ENCODE peak calls at places on chromosomes 5 and 9, in seven cellular contexts. T is K562, W is A549, V is NB4, R is heart left ventricle, H is suprapubic skin, O is IMR-90. C is an unnamed sample.

GRCh38 chr5:115586525-115587146 is 15.6 kb downstream of the TICAM2 start:
- DNase-seq in T (peak; percentile 15), W (peak; percentile 14), V (peak; percentile 38), R (no peak), H (no peak), O (peak; percentile 54), C (no peak)

GRCh38 chr9:114467226-114467750 is 38.0 kb downstream of the WHRN start:
- DNase-seq in T (no peak), W (no peak), V (no peak), R (no peak), H (no peak), O (no peak), C (no peak)

GRCh38 chr9:32930486-32930885 is 70.9 kb downstream of the APTX start:
- DNase-seq in T (no peak), W (no peak), V (no peak), R (no peak), H (no peak), O (no peak), C (no peak)

GRCh38 chr9:93205896-93206575 is 22.1 kb downstream of the WNK2 start:
- DNase-seq in T (no peak), W (no peak), V (no peak), R (peak; percentile 42), H (no peak), O (no peak), C (no peak)

GRCh38 chr5:134458676-134459403 is 47.2 kb upstream of the CDKN2AIPNL start:
- DNase-seq in T (no peak), W (no peak), V (no peak), R (no peak), H (peak; percentile 50), O (no peak), C (no peak)

GRCh38 chr5:113378960-113379541 is 55.7 kb downstream of the TSSK1B start:
- DNase-seq in T (peak; percentile 42), W (peak; percentile 67), V (peak; percentile 72), R (peak; percentile 50), H (no peak), O (peak; percentile 62), C (peak; percentile 18)

GRCh38 chr5:160506006-160507004 is 84.7 kb downstream of the PTTG1 start:
- DNase-seq in T (no peak), W (no peak), V (no peak), R (peak; percentile 17), H (peak; percentile 75), O (peak; percentile 54), C (no peak)

GRCh38 chr5:78503958-78504357 is 143.5 kb downstream of the SCAMP1 start:
- DNase-seq in T (no peak), W (no peak), V (no peak), R (no peak), H (no peak), O (no peak), C (no peak)

GRCh38 chr9:74498616-74499095 is 1.5 kb downstream of the RORB start:
- DNase-seq in T (no peak), W (no peak), V (no peak), R (no peak), H (no peak), O (no peak), C (no peak)

GRCh38 chr5:107618233-107618632 is 52.5 kb downstream of the EFNA5 start:
- DNase-seq in T (no peak), W (no peak), V (no peak), R (no peak), H (no peak), O (no peak), C (no peak)

DNA sequence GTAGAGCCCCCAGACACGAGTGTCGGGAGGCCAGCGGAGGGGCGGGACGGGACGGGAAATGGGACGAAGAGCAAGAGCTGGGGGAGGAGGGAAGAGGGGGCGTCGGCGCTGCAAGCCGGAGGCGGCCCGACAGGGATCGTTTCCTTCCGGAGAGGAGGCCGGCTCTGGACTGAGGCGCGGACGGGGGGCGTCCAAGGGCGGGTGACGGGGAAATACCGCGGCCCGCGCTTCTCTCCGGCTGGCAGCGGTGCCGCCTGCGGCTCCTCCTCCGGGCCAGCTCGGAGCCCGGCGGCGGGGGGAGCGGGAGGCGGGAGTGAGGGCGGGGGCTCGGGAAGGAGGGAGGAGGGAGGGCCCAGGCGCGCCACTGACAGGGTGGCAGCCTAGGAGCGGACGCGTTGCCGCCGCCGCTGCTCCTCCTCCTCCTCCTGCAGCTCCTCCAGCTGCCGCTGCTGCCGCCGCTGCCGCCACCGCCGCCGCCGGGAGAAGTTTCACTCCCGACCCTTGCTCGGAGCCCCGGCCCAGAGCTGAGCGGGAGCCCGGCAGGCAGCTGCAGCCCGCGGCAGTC is at the start of gene CHSY3:
- DNase-seq in T (peak; percentile 29), W (peak; percentile 40), V (peak; percentile 57), R (peak; percentile 84), H (peak; percentile 87), O (peak; percentile 54), C (peak; percentile 42)
- TF ChIP-seq POLR2A in T (no peak), W (no peak), V (no peak), R (no peak), H (no peak), O (no peak), C (no peak)

GRCh38 chr5:144469106-144469505 is 298.4 kb downstream of the KCTD16 start:
- DNase-seq in T (no peak), W (no peak), V (no peak), R (no peak), H (no peak), O (peak; percentile 33), C (no peak)
- TF ChIP-seq POLR2A in T (no peak), W (no peak), V (no peak), R (no peak), H (no peak), O (no peak), C (no peak)

GRCh38 chr5:57529864-57530263 is 47.3 kb upstream of the ACTBL2 start:
- DNase-seq in T (no peak), W (no peak), V (no peak), R (no peak), H (no peak), O (no peak), C (no peak)

GRCh38 chr5:57527875-57528274 is 45.3 kb upstream of the ACTBL2 start:
- DNase-seq in T (no peak), W (no peak), V (no peak), R (no peak), H (no peak), O (no peak), C (no peak)

GRCh38 chr5:57537831-57538230 is 55.2 kb upstream of the ACTBL2 start:
- DNase-seq in T (no peak), W (no peak), V (no peak), R (no peak), H (no peak), O (no peak), C (no peak)

GRCh38 chr5:57531333-57531732 is 48.7 kb upstream of the ACTBL2 start:
- DNase-seq in T (no peak), W (no peak), V (no peak), R (no peak), H (no peak), O (no peak), C (no peak)

GRCh38 chr5:57532513-57533497 is 50.2 kb upstream of the ACTBL2 start:
- DNase-seq in T (no peak), W (no peak), V (no peak), R (no peak), H (no peak), O (peak; percentile 79), C (peak; percentile 11)
- TF ChIP-seq POLR2A in T (no peak), W (no peak), V (no peak), R (no peak), H (no peak), O (no peak), C (no peak)

DNA sequence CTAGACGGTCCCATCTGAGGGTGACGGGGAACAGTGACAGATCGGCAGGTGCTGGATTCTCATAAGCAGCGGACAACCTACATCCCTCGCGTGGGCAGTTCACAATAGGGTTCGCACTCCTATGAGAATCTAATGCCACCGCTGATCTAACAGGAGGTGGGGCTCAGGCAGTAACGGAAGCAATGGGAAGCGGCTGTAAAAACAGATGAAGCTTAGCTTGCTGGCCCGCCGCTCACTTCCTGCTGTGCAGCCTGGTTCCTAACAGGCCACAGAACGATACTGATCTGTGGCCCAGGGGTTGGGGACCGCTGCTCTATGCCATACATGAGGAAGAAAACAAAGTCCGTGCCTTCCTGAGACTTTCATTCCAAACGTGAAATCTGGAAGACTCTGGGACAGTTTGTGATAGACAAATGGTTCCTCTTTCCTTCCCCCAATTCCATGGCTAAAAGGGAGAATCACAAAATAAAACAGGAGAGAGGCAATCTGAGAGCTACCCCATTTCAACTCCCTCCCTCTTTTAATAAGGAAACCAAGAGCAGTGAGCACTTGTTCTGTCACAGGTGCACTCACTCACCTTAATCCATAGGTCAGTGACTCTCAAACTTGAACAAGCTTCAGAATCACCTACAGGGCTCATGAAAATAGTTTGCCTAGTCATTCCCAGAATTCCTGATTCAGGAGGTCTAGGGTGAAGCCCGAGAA is 12.1 kb downstream of the PDCL start:
- DNase-seq in T (no peak), W (no peak), V (no peak), R (peak; percentile 62), H (no peak), O (no peak), C (no peak)
- TF ChIP-seq POLR2A in T (no peak), W (no peak), V (no peak), R (no peak), H (no peak), O (no peak), C (no peak)

DNA sequence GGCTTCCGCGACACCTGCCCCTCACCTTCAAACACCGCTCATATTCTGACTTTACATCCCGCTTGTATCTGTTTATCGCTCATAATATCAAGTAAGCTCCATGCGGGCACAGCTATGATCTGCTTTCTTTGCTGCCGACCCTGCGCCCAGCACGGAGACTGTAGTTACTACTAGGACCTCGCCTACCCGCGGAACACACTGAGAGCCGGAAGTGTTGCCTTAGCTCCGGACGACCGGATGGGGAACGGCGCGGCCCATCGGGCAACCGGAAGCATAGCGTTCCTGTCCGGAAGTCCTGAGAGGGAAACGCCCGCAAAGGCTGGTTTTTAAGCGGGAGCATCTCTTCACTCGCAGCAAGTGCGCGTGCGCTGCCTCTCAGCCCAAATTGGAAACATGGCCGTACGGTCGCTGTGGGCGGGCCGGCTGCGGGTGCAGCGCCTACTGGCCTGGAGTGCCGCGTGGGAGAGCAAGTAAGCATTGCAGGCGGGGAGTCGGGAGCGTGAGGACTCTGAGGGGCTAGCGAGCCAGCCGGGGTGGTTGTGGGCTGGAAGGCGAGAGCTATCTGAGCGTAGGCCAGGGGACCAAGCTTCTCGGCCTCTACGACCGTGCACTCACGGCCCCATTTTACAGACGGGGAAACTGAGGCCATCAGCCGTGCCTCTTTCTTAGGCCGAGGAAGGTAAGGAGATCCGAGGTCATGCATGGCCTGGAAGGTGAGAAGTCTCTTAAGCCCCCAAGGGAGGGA is at the start of gene GRPEL2:
- DNase-seq in T (peak; percentile 93), W (peak; percentile 99), V (peak; percentile 98), R (peak; percentile 95), H (peak; percentile 97), O (peak; percentile 98), C (peak; percentile 91)
- TF ChIP-seq POLR2A in T (peak; percentile 96), W (peak; percentile 82), V (peak; percentile 84), R (no peak), H (peak; percentile 27), O (peak; percentile 71), C (peak; percentile 90)

C was measured in H54.